ENCODE peak calls at places on chromosome 18, in four cellular contexts. Z is stimulated activated CD8-positive, alpha-beta memory T cell treated with anti-CD3 and anti-CD28 coated beads, Interleukin-15, amount 100 ng/mL, for 24 hours; Y is ureter; F is ELR. W is an unnamed sample.

GRCh38 chr18:77566604-77567003 is 317.0 kb downstream of the GALR1 start:
- DNase-seq in Y (no peak), F (no peak), Z (no peak), W (no peak)

GRCh38 chr18:3265564-3266033 is 3.7 kb downstream of the MYL12B start:
- DNase-seq in Y (no peak), Z (no peak), F (peak), W (peak)

GRCh38 chr18:49510393-49511115 is 23.5 kb upstream of the C18orf32 start:
- DNase-seq in Y (no peak), F (peak), Z (peak), W (peak)

GRCh38 chr18:61710082-61710620 is 182.7 kb downstream of the RNF152 start:
- DNase-seq in Z (no peak), Y (no peak), F (no peak), W (no peak)

GRCh38 chr18:12460874-12461273 is 53.1 kb downstream of the PRELID3A start:
- DNase-seq in Z (no peak), F (no peak), Y (no peak), W (no peak)

GRCh38 chr18:46346213-46346612 is 242.0 kb downstream of the HAUS1 start:
- DNase-seq in F (no peak), Z (no peak), Y (no peak), W (no peak)

GRCh38 chr18:8299054-8299708 is 310.1 kb upstream of the RAB12 start:
- DNase-seq in Z (no peak), F (no peak), Y (no peak), W (no peak)

GRCh38 chr18:12625242-12625641 is 32.7 kb downstream of the SPIRE1 start:
- DNase-seq in Y (no peak), Z (no peak), F (no peak), W (no peak)

GRCh38 chr18:79445740-79446566 is 50.2 kb downstream of the NFATC1 start:
- DNase-seq in Z (no peak), Y (no peak), F (no peak), W (no peak)

GRCh38 chr18:9927392-9928063 is 13.7 kb downstream of the VAPA start:
- DNase-seq in Z (no peak), Y (no peak), F (no peak), W (no peak)

GRCh38 chr18:10099539-10100140 is 185.8 kb downstream of the VAPA start:
- DNase-seq in Y (no peak), Z (no peak), F (no peak), W (no peak)

GRCh38 chr18:61833387-61833786 is 59.4 kb downstream of the RNF152 start:
- DNase-seq in Y (no peak), Z (no peak), F (peak), W (no peak)

GRCh38 chr18:8889479-8889878 is 184.1 kb downstream of the MTCL1 start:
- DNase-seq in Z (no peak), Y (no peak), F (no peak), W (no peak)

GRCh38 chr18:26456070-26456491 is 92.3 kb downstream of the KCTD1 start:
- DNase-seq in Y (no peak), Z (no peak), F (no peak), W (peak)

GRCh38 chr18:25038261-25038660 is 313.7 kb downstream of the ZNF521 start:
- DNase-seq in Z (no peak), Y (no peak), F (no peak), W (no peak)

GRCh38 chr18:58208207-58208944 is 164.3 kb downstream of the NEDD4L start:
- DNase-seq in Z (no peak), Y (no peak), F (peak), W (peak)

GRCh38 chr18:56257215-56257614 is 381.2 kb downstream of the TXNL1 start:
- DNase-seq in F (peak), Y (no peak), Z (no peak), W (peak)

GRCh38 chr18:474416-474815 is 26.1 kb downstream of the COLEC12 start:
- DNase-seq in Y (no peak), Z (no peak), F (no peak), W (no peak)

GRCh38 chr18:14781671-14782070 is 33.7 kb downstream of the ANKRD30B start:
- DNase-seq in Y (no peak), F (no peak), Z (no peak), W (no peak)

GRCh38 chr18:79943608-79944125 is 7.8 kb downstream of the SLC66A2 start:
- DNase-seq in F (no peak), Z (no peak), Y (peak), W (no peak)

GRCh38 chr18:77099501-77100370 is 32.8 kb downstream of the MBP start:
- DNase-seq in Y (peak), Z (no peak), F (no peak), W (no peak)

GRCh38 chr18:60358516-60358915 is 14.1 kb downstream of the MC4R start:
- DNase-seq in F (peak), Y (no peak), Z (no peak), W (peak)

GRCh38 chr18:7877609-7878008 is 310.5 kb downstream of the PTPRM start:
- DNase-seq in F (no peak), Y (no peak), Z (no peak), W (peak)

GRCh38 chr18:61236476-61237057 is 96.7 kb upstream of the CDH20 start:
- DNase-seq in F (no peak), Y (no peak), Z (no peak), W (no peak)

GRCh38 chr18:30644158-30644557 is 398.4 kb downstream of the DSC3 start:
- DNase-seq in F (no peak), Z (no peak), Y (no peak), W (no peak)

GRCh38 chr18:48391863-48392262 is 17.3 kb downstream of the ZBTB7C start:
- DNase-seq in Z (no peak), F (no peak), Y (no peak), W (no peak)

GRCh38 chr18:70172225-70172624 is 33.3 kb downstream of the RTTN start:
- DNase-seq in F (peak), Z (no peak), Y (no peak), W (peak)

GRCh38 chr18:63881851-63882250 is 5.7 kb upstream of the SERPINB2 start:
- DNase-seq in Z (no peak), Y (no peak), F (peak), W (peak)

GRCh38 chr18:1048048-1048447 is 143.4 kb downstream of the ADCYAP1 start:
- DNase-seq in Z (no peak), F (peak), Y (no peak), W (peak)

GRCh38 chr18:24497052-24497754 is 36.8 kb downstream of the HRH4 start:
- DNase-seq in Y (no peak), F (peak), Z (no peak), W (peak)

GRCh38 chr18:49381267-49381865 is 79.1 kb downstream of the DYM start:
- DNase-seq in Z (no peak), F (no peak), Y (no peak), W (no peak)

GRCh38 chr18:24995056-24995455 is 356.9 kb downstream of the ZNF521 start:
- DNase-seq in F (peak), Y (no peak), Z (no peak), W (peak)

GRCh38 chr18:42028232-42028832 is 73.3 kb downstream of the PIK3C3 start:
- DNase-seq in Z (no peak), Y (no peak), F (peak), W (peak)

GRCh38 chr18:10213526-10213925 is 240.9 kb upstream of the APCDD1 start:
- DNase-seq in Y (no peak), Z (no peak), F (no peak), W (peak)

GRCh38 chr18:48550101-48550729 is 11.4 kb downstream of the CTIF start:
- DNase-seq in F (no peak), Y (no peak), Z (no peak), W (no peak)

GRCh38 chr18:79530821-79531220 is 135.1 kb downstream of the NFATC1 start:
- DNase-seq in F (no peak), Y (no peak), Z (no peak), W (no peak)

GRCh38 chr18:58223717-58224424 is 179.8 kb downstream of the NEDD4L start:
- DNase-seq in Y (no peak), Z (no peak), F (peak), W (peak)

W was measured in bronchial epithelial cell.